ENCODE peak calls at places on chromosomes 16 and 17, in ten cellular contexts. B is stomach, X is NCI-H345, E is testis, G is NCI-H510A treated with DMSO at 0.1 percent for 48 hours, M is uterus, R is occipital lobe, I is HT-29, K is stromal cell of bone marrow, S is NAMALWA. U is an unnamed sample.
A peak's percentile ranks its signal among the peaks of the same experiment; 100 is the strongest.

GRCh38 chr17:40516581-40517285 is 15.3 kb upstream of the TNS4 start:
- DNase-seq in B (no peak), X (no peak), E (no peak), G (no peak), M (no peak), R (no peak), I (peak; percentile 75), K (no peak), S (peak; percentile 67), U (no peak)

GRCh38 chr16:86823895-86824671 is 245.7 kb downstream of the FOXL1 start:
- DNase-seq in B (no peak), X (no peak), E (no peak), G (no peak), M (no peak), R (no peak), I (no peak), K (peak; percentile 82), S (no peak), U (peak; percentile 77)

GRCh38 chr17:82963104-82963950 is 116.1 kb upstream of the METRNL start:
- DNase-seq in B (peak; percentile 81), X (no peak), E (peak; percentile 87), G (peak; percentile 23), M (peak; percentile 69), R (peak; percentile 23), I (peak; percentile 82), K (peak; percentile 57), S (no peak), U (no peak)

GRCh38 chr17:49887744-49888360 is 40.0 kb upstream of the TAC4 start:
- DNase-seq in B (no peak), X (no peak), E (no peak), G (no peak), M (no peak), R (no peak), I (peak; percentile 25), K (no peak), S (no peak), U (no peak)

GRCh38 chr17:17724991-17725852 is 44.0 kb downstream of the RAI1 start:
- DNase-seq in B (no peak), X (no peak), E (no peak), G (no peak), M (no peak), R (no peak), I (no peak), K (no peak), S (no peak), U (no peak)

GRCh38 chr16:7021653-7022275 is 310.9 kb upstream of the RBFOX1 start:
- DNase-seq in B (no peak), X (no peak), E (no peak), G (no peak), M (no peak), R (no peak), I (no peak), K (no peak), S (no peak), U (no peak)

GRCh38 chr17:3977387-3977786 is 13.2 kb upstream of the ATP2A3 start:
- DNase-seq in B (no peak), X (no peak), E (no peak), G (no peak), M (no peak), R (no peak), I (no peak), K (no peak), S (no peak), U (no peak)

GRCh38 chr17:57565119-57565635 is 179.9 kb downstream of the CCDC182 start:
- DNase-seq in B (no peak), X (peak; percentile 31), E (no peak), G (peak; percentile 85), M (no peak), R (no peak), I (no peak), K (no peak), S (no peak), U (no peak)

GRCh38 chr17:75289832-75290337 is 652 bp upstream of the SLC25A19 start:
- DNase-seq in B (peak; percentile 67), X (peak; percentile 49), E (peak; percentile 75), G (peak; percentile 65), M (peak; percentile 66), R (no peak), I (peak; percentile 73), K (no peak), S (peak; percentile 88), U (peak; percentile 43)

GRCh38 chr16:48231675-48232214 is 12.4 kb upstream of the LONP2 start:
- DNase-seq in B (peak; percentile 44), X (no peak), E (peak; percentile 57), G (no peak), M (no peak), R (no peak), I (peak; percentile 58), K (peak; percentile 36), S (peak; percentile 60), U (no peak)

GRCh38 chr17:39212200-39212810 is 12.2 kb downstream of the RPL19 start:
- DNase-seq in B (no peak), X (no peak), E (peak; percentile 67), G (no peak), M (no peak), R (no peak), I (no peak), K (no peak), S (no peak), U (no peak)

GRCh38 chr16:10933865-10934264 is 8.4 kb downstream of the DEXI start:
- DNase-seq in B (no peak), X (no peak), E (no peak), G (no peak), M (no peak), R (no peak), I (no peak), K (no peak), S (no peak), U (no peak)

GRCh38 chr17:81066072-81066471 is 31.1 kb downstream of the BAIAP2 start:
- DNase-seq in B (peak; percentile 88), X (peak; percentile 91), E (no peak), G (no peak), M (no peak), R (no peak), I (no peak), K (no peak), S (no peak), U (no peak)

GRCh38 chr17:43671075-43671692 is 9.5 kb upstream of the MEOX1 start:
- DNase-seq in B (no peak), X (peak; percentile 5), E (no peak), G (no peak), M (peak; percentile 52), R (no peak), I (no peak), K (peak; percentile 69), S (peak; percentile 17), U (no peak)

GRCh38 chr17:68033636-68034451 is 1.7 kb upstream of the KPNA2 start:
- DNase-seq in B (no peak), X (no peak), E (no peak), G (no peak), M (no peak), R (no peak), I (peak; percentile 80), K (no peak), S (peak; percentile 40), U (no peak)

GRCh38 chr17:63478814-63479494 is 2.1 kb downstream of the ACE start:
- DNase-seq in B (peak; percentile 88), X (peak; percentile 68), E (peak; percentile 83), G (peak; percentile 88), M (peak; percentile 77), R (no peak), I (peak; percentile 86), K (peak; percentile 84), S (peak; percentile 81), U (no peak)

GRCh38 chr16:14098081-14098480 is 27.0 kb downstream of the MRTFB start:
- DNase-seq in B (no peak), X (no peak), E (no peak), G (no peak), M (no peak), R (no peak), I (no peak), K (no peak), S (no peak), U (no peak)

GRCh38 chr16:85673529-85674417 is 15.0 kb downstream of the GINS2 start:
- DNase-seq in B (peak; percentile 89), X (peak; percentile 74), E (peak; percentile 92), G (peak; percentile 69), M (no peak), R (no peak), I (peak; percentile 63), K (no peak), S (no peak), U (no peak)

GRCh38 chr16:56262148-56262878 is 71.0 kb downstream of the GNAO1 start:
- DNase-seq in B (no peak), X (no peak), E (no peak), G (no peak), M (no peak), R (no peak), I (no peak), K (no peak), S (no peak), U (no peak)

GRCh38 chr16:78705694-78706093 is 606.2 kb downstream of the WWOX start:
- DNase-seq in B (no peak), X (no peak), E (no peak), G (peak; percentile 25), M (no peak), R (no peak), I (peak; percentile 44), K (no peak), S (peak; percentile 41), U (no peak)